ENCODE peak calls at places on chromosomes 4 and X, in four cellular contexts. One of them, this sample, is unnamed.

GRCh38 chr4:105414316-105414715 is 59.5 kb downstream of the PPA2 start:
- DNase-seq in T47D: no peak
- DNase-seq in H9: no peak
- DNase-seq in hypothalamus: no peak
- DNase-seq in this sample: no peak

GRCh38 chr4:154982187-154983047 is 201.3 kb downstream of the RBM46 start:
- DNase-seq in T47D: peak; percentile 18
- DNase-seq in H9: peak; percentile 79
- DNase-seq in hypothalamus: peak; percentile 16
- DNase-seq in this sample: no peak

GRCh38 chr4:1330761-1331590 is 16.0 kb upstream of the UVSSA start:
- DNase-seq in T47D: no peak
- DNase-seq in H9: no peak
- DNase-seq in hypothalamus: no peak
- DNase-seq in this sample: peak; percentile 64

GRCh38 chrX:130106071-130106470 is 4.2 kb downstream of the ELF4 start:
- DNase-seq in T47D: no peak
- DNase-seq in H9: no peak
- DNase-seq in hypothalamus: no peak
- DNase-seq in this sample: no peak

GRCh38 chrX:153829799-153830631 is at the start of gene PDZD4:
- DNase-seq in T47D: no peak
- DNase-seq in H9: no peak
- DNase-seq in hypothalamus: no peak
- DNase-seq in this sample: peak; percentile 24

GRCh38 chrX:54042609-54043010 is 1.7 kb downstream of the PHF8 start:
- DNase-seq in T47D: no peak
- DNase-seq in H9: peak; percentile 59
- DNase-seq in hypothalamus: peak; percentile 3
- DNase-seq in this sample: peak; percentile 2

GRCh38 chr4:82802906-82803305 is 4.3 kb upstream of the SCD5 start:
- DNase-seq in T47D: no peak
- DNase-seq in H9: no peak
- DNase-seq in hypothalamus: no peak
- DNase-seq in this sample: no peak

GRCh38 chrX:10656214-10656613 is 35.8 kb upstream of the MID1 start:
- DNase-seq in T47D: no peak
- DNase-seq in H9: no peak
- DNase-seq in hypothalamus: no peak
- DNase-seq in this sample: no peak

GRCh38 chr4:140252742-140253555 is 99.0 kb upstream of the MAML3 start:
- DNase-seq in T47D: peak; percentile 42
- DNase-seq in H9: peak; percentile 81
- DNase-seq in hypothalamus: peak; percentile 55
- DNase-seq in this sample: peak; percentile 12

GRCh38 chrX:19513383-19513782 is 1.9 kb downstream of the MAP3K15 start:
- DNase-seq in T47D: peak; percentile 17
- DNase-seq in H9: no peak
- DNase-seq in hypothalamus: no peak
- DNase-seq in this sample: no peak

GRCh38 chrX:120697053-120697452 is 67.2 kb upstream of the C1GALT1C1 start:
- DNase-seq in T47D: no peak
- DNase-seq in H9: no peak
- DNase-seq in hypothalamus: no peak
- DNase-seq in this sample: no peak

GRCh38 chr4:8407316-8407715 is 33.2 kb downstream of the ACOX3 start:
- DNase-seq in T47D: no peak
- DNase-seq in H9: no peak
- DNase-seq in hypothalamus: no peak
- DNase-seq in this sample: no peak

GRCh38 chr4:16761031-16761430 is 137.4 kb downstream of the LDB2 start:
- DNase-seq in T47D: no peak
- DNase-seq in H9: no peak
- DNase-seq in hypothalamus: no peak
- DNase-seq in this sample: no peak

GRCh38 chr4:126627255-126627654 is 1005.5 kb upstream of the INTU start:
- DNase-seq in T47D: peak; percentile 3
- DNase-seq in H9: no peak
- DNase-seq in hypothalamus: no peak
- DNase-seq in this sample: no peak

GRCh38 chr4:7909966-7910720 is 29.5 kb downstream of the AFAP1 start:
- DNase-seq in T47D: no peak
- DNase-seq in H9: no peak
- DNase-seq in hypothalamus: no peak
- DNase-seq in this sample: no peak

GRCh38 chr4:104815593-104816156 is 321.0 kb upstream of the CXXC4 start:
- DNase-seq in T47D: no peak
- DNase-seq in H9: no peak
- DNase-seq in hypothalamus: no peak
- DNase-seq in this sample: no peak

GRCh38 chr4:120843840-120844527 is 78.5 kb downstream of the PRDM5 start:
- DNase-seq in T47D: peak; percentile 8
- DNase-seq in H9: peak; percentile 58
- DNase-seq in hypothalamus: peak; percentile 2
- DNase-seq in this sample: no peak

GRCh38 chr4:53937918-53938317 is 126.5 kb downstream of the CHIC2 start:
- DNase-seq in T47D: no peak
- DNase-seq in H9: no peak
- DNase-seq in hypothalamus: no peak
- DNase-seq in this sample: no peak